ENCODE peak calls at places on chromosomes 2 and 18, in four cellular contexts. One of them, this sample, is unnamed.
A peak's percentile ranks its signal among the peaks of the same experiment; 100 is the strongest.

GRCh38 chr18:77560334-77560970 is 310.8 kb downstream of the GALR1 start:
- DNase-seq in tibial artery: no peak
- DNase-seq in upper lobe of right lung: no peak
- DNase-seq in prostate gland: no peak
- DNase-seq in this sample: no peak

GRCh38 chr18:29874519-29875098 is 1167.9 kb downstream of the DSC3 start:
- DNase-seq in upper lobe of right lung: no peak
- DNase-seq in prostate gland: no peak
- DNase-seq in tibial artery: no peak
- DNase-seq in this sample: no peak

GRCh38 chr2:174846941-174847938 is 83.0 kb upstream of the CHRNA1 start:
- DNase-seq in tibial artery: no peak
- DNase-seq in upper lobe of right lung: no peak
- DNase-seq in prostate gland: no peak
- DNase-seq in this sample: peak; percentile 78

GRCh38 chr18:48902856-48903601 is 47.7 kb downstream of the SMAD7 start:
- DNase-seq in upper lobe of right lung: no peak
- DNase-seq in tibial artery: peak; percentile 95
- DNase-seq in prostate gland: no peak
- DNase-seq in this sample: no peak

GRCh38 chr2:61247204-61247812 is 85.3 kb downstream of the C2orf74 start:
- DNase-seq in tibial artery: no peak
- DNase-seq in upper lobe of right lung: no peak
- DNase-seq in prostate gland: no peak
- DNase-seq in this sample: peak; percentile 18

GRCh38 chr2:241619602-241620418 is 17.1 kb downstream of the THAP4 start:
- DNase-seq in upper lobe of right lung: no peak
- DNase-seq in prostate gland: no peak
- DNase-seq in tibial artery: no peak
- DNase-seq in this sample: no peak

GRCh38 chr2:70357076-70358071 is 55.5 kb upstream of the FAM136A start:
- DNase-seq in upper lobe of right lung: no peak
- DNase-seq in tibial artery: no peak
- DNase-seq in prostate gland: no peak
- DNase-seq in this sample: no peak

GRCh38 chr2:124286089-124286783 is 261.1 kb downstream of the CNTNAP5 start:
- DNase-seq in tibial artery: no peak
- DNase-seq in upper lobe of right lung: no peak
- DNase-seq in prostate gland: no peak
- DNase-seq in this sample: no peak

GRCh38 chr2:69138793-69139510 is 126.0 kb downstream of the ANTXR1 start:
- DNase-seq in upper lobe of right lung: no peak
- DNase-seq in tibial artery: peak; percentile 81
- DNase-seq in prostate gland: no peak
- DNase-seq in this sample: peak; percentile 32

GRCh38 chr2:237650455-237650850 is 23.1 kb downstream of the LRRFIP1 start:
- DNase-seq in upper lobe of right lung: peak; percentile 81
- DNase-seq in prostate gland: no peak
- DNase-seq in tibial artery: no peak
- DNase-seq in this sample: no peak

GRCh38 chr2:135037831-135038230 is 9.4 kb downstream of the MAP3K19 start:
- DNase-seq in tibial artery: no peak
- DNase-seq in prostate gland: no peak
- DNase-seq in upper lobe of right lung: no peak
- DNase-seq in this sample: no peak

GRCh38 chr2:55672630-55673029 is 21.0 kb downstream of the PNPT1 start:
- DNase-seq in prostate gland: no peak
- DNase-seq in upper lobe of right lung: no peak
- DNase-seq in tibial artery: no peak
- DNase-seq in this sample: no peak

GRCh38 chr2:234457421-234457820 is 39.5 kb downstream of the ARL4C start:
- DNase-seq in upper lobe of right lung: no peak
- DNase-seq in tibial artery: no peak
- DNase-seq in prostate gland: no peak
- DNase-seq in this sample: peak; percentile 15

GRCh38 chr2:239311132-239312040 is 89.4 kb downstream of the HDAC4 start:
- DNase-seq in upper lobe of right lung: peak; percentile 85
- DNase-seq in prostate gland: peak; percentile 74
- DNase-seq in tibial artery: peak; percentile 61
- DNase-seq in this sample: no peak

DNA sequence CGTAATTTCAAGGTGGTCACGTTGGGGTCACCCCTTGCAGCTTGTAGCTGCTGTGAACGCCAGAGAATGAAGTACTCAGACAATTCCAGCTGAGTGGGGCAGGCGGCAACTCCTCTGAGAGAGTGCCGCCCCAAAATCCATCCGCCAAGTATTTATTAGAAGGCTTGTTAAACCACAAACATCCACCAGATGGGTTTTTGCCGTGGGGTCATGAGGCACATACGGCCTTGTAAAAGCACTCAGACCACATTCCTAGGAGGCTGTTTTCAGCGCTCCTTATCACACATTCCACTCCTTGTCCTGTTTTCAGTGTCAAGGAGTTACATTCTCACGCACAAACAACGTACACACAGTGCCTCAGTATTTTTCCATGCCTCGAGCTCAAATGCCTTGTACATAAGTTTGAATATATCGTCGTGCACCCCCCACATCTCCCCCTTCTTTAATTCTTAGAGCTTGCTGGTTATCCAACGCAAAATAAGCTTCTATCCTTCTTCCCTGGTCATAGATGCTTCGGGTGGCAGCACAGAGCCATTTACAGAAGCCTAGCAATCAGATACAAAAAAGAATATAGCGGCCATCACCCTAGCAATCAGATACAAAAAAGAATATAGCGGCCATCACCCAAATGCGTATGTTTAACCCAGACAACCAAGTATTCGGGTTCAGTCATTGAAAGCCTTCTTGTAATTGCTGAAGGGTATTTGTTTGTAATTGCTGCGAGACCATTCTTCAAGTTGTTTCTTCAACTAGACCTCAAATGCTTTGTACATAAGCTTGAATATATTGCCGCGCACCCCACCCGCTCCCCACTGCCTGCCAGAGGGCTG is 7.3 kb downstream of the ALPP start:
- DNase-seq in upper lobe of right lung: peak; percentile 65
- DNase-seq in tibial artery: no peak
- DNase-seq in prostate gland: peak; percentile 26
- DNase-seq in this sample: peak; percentile 50
- H3K4me3 ChIP-seq in upper lobe of right lung: peak overlapping the region; percentile 36
- H3K4me3 ChIP-seq in tibial artery: no peak overlapping the region
- H3K4me3 ChIP-seq in prostate gland: no peak overlapping the region
- H3K4me3 ChIP-seq in this sample: no peak overlapping the region

DNA sequence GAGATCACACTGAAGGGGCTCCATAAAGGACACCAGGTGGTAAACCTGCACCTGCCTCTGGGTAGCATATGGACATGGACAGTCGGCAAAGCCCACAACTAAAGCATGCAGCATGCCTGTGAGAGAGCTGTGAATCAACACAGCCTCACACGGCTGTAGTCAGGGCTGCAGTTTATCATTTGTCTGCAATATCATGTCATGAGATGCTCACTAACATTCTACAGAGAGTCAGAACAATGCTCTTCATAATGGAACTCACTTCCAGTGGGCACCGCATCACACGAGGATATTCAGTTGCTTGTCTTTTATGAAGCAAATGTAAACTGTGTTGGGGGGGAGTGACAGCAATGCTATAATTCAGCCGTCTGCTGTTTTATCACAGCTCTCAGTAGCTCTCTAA is 406.3 kb upstream of the SOX11 start:
- DNase-seq in prostate gland: no peak
- DNase-seq in tibial artery: no peak
- DNase-seq in upper lobe of right lung: no peak
- DNase-seq in this sample: no peak
- H3K9me3 ChIP-seq in prostate gland: no peaks in the 10 kb centered on the region
- H3K9me3 ChIP-seq in tibial artery: no peaks in the 10 kb centered on the region
- H3K9me3 ChIP-seq in upper lobe of right lung: no peaks in the 10 kb centered on the region
- H3K9me3 ChIP-seq in this sample: peaks cover 12% of the 10 kb centered on the region

GRCh38 chr2:3396920-3397559 is 17.5 kb downstream of the TRAPPC12 start:
- DNase-seq in upper lobe of right lung: no peak
- DNase-seq in prostate gland: no peak
- DNase-seq in tibial artery: no peak
- DNase-seq in this sample: no peak

GRCh38 chr2:3398837-3399236 is 19.3 kb downstream of the TRAPPC12 start:
- DNase-seq in tibial artery: no peak
- DNase-seq in prostate gland: no peak
- DNase-seq in upper lobe of right lung: no peak
- DNase-seq in this sample: no peak

GRCh38 chr2:3403587-3404334 is 24.3 kb downstream of the TRAPPC12 start:
- DNase-seq in tibial artery: no peak
- DNase-seq in prostate gland: no peak
- DNase-seq in upper lobe of right lung: no peak
- DNase-seq in this sample: no peak

GRCh38 chr2:3399403-3399802 is 19.9 kb downstream of the TRAPPC12 start:
- DNase-seq in upper lobe of right lung: no peak
- DNase-seq in tibial artery: no peak
- DNase-seq in prostate gland: no peak
- DNase-seq in this sample: no peak

GRCh38 chr2:3399829-3400228 is 20.3 kb downstream of the TRAPPC12 start:
- DNase-seq in upper lobe of right lung: no peak
- DNase-seq in tibial artery: no peak
- DNase-seq in prostate gland: no peak
- DNase-seq in this sample: no peak
- H3K4me3 ChIP-seq in upper lobe of right lung: no peak overlapping the region
- H3K4me3 ChIP-seq in tibial artery: no peak overlapping the region
- H3K4me3 ChIP-seq in prostate gland: no peak overlapping the region
- H3K4me3 ChIP-seq in this sample: no peak overlapping the region

GRCh38 chr2:94877129-94877528 is 5.9 kb downstream of the TEKT4 start:
- DNase-seq in upper lobe of right lung: no peak
- DNase-seq in prostate gland: no peak
- DNase-seq in tibial artery: no peak
- DNase-seq in this sample: no peak

GRCh38 chr2:94874277-94874997 is 3.2 kb downstream of the TEKT4 start:
- DNase-seq in tibial artery: peak; percentile 65
- DNase-seq in upper lobe of right lung: peak; percentile 81
- DNase-seq in prostate gland: peak; percentile 50
- DNase-seq in this sample: no peak

GRCh38 chr2:94875820-94876522 is 4.7 kb downstream of the TEKT4 start:
- DNase-seq in prostate gland: no peak
- DNase-seq in tibial artery: no peak
- DNase-seq in upper lobe of right lung: peak; percentile 54
- DNase-seq in this sample: no peak

GRCh38 chr2:94875064-94875819 is 4.0 kb downstream of the TEKT4 start:
- DNase-seq in upper lobe of right lung: peak; percentile 53
- DNase-seq in prostate gland: no peak
- DNase-seq in tibial artery: no peak
- DNase-seq in this sample: no peak

DNA sequence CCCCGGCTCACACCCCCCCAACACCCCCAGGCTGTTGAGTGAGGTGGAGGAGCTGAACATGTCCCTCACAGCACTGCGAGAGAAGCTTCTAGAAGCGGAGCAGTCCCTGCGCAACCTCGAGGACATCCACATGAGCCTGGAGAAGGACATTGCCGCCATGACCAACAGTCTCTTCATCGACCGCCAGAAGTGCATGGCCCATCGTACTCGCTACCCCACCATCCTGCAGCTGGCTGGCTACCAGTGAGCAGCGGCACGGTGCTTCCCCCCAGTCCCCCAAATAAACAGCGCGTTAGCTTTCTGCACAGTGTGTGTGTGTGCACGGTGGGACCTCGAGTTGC is 5.3 kb downstream of the TEKT4 start:
- DNase-seq in prostate gland: no peak
- DNase-seq in tibial artery: no peak
- DNase-seq in upper lobe of right lung: no peak
- DNase-seq in this sample: no peak
- H3K9me3 ChIP-seq in prostate gland: no peaks in the 10 kb centered on the region
- H3K9me3 ChIP-seq in tibial artery: no peaks in the 10 kb centered on the region
- H3K9me3 ChIP-seq in upper lobe of right lung: no peaks in the 10 kb centered on the region
- H3K9me3 ChIP-seq in this sample: peaks cover 45% of the 10 kb centered on the region

DNA sequence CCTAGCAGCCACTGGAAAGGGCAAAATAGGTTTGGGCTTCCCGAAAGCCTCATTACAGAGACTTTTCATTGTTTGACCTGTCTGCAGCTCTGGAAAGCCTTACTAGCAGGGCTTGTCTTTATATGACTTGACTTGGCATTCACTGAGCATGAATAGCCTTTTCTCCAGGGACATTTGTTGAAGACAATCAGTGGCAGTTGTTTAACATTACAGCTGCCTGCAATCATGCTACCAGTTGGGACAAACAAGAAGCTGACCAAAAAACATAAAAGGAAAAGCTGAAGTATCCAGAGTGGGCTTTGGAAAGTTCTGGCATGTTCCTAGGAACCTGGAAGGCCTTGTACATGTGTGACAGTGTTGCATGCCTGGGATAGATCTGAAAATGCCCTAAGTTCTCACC is 121.4 kb downstream of the KCNF1 start:
- DNase-seq in tibial artery: no peak
- DNase-seq in upper lobe of right lung: no peak
- DNase-seq in prostate gland: no peak
- DNase-seq in this sample: no peak
- H3K4me3 ChIP-seq in tibial artery: no peak overlapping the region
- H3K4me3 ChIP-seq in upper lobe of right lung: no peak overlapping the region
- H3K4me3 ChIP-seq in prostate gland: no peak overlapping the region
- H3K4me3 ChIP-seq in this sample: no peak overlapping the region

GRCh38 chr2:190935054-190935453 is 54.4 kb downstream of the GLS start:
- DNase-seq in tibial artery: no peak
- DNase-seq in upper lobe of right lung: no peak
- DNase-seq in prostate gland: no peak
- DNase-seq in this sample: no peak
- H3K9me3 ChIP-seq in tibial artery: no peaks in the 10 kb centered on the region
- H3K9me3 ChIP-seq in upper lobe of right lung: no peaks in the 10 kb centered on the region
- H3K9me3 ChIP-seq in prostate gland: no peaks in the 10 kb centered on the region
- H3K9me3 ChIP-seq in this sample: no peaks in the 10 kb centered on the region